ENCODE peak calls at places on chromosomes 5 and 9, in nine cellular contexts. S is mesothelial cell of epicardium, D is GM10248, V is fibroblast of mammary gland, K is GM13976, H is epithelial cell of esophagus, Z is body of pancreas, A is lower leg skin, L is neural progenitor cell. E is an unnamed sample.

GRCh38 chr5:53922508-53923498 is 362.4 kb downstream of the NDUFS4 start:
- DNase-seq in S (no peak), D (peak), V (no peak), K (peak), H (no peak), Z (no peak), A (no peak), L (no peak), E (no peak)

GRCh38 chr5:140363631-140364471 is 3.9 kb downstream of the SLC4A9 start:
- DNase-seq in S (no peak), D (peak), V (no peak), K (peak), H (no peak), Z (no peak), A (no peak), L (no peak), E (peak)

GRCh38 chr9:105633373-105633772 is 28.9 kb upstream of the TAL2 start:
- DNase-seq in S (no peak), D (no peak), V (no peak), K (no peak), H (no peak), Z (no peak), A (no peak), L (no peak), E (no peak)

GRCh38 chr5:76978869-76979268 is 26.0 kb downstream of the CRHBP start:
- DNase-seq in S (no peak), D (no peak), V (no peak), K (no peak), H (no peak), Z (no peak), A (no peak), L (no peak), E (no peak)

GRCh38 chr5:2030131-2030530 is 147.4 kb upstream of the IRX4 start:
- DNase-seq in S (no peak), D (no peak), V (peak), K (no peak), H (no peak), Z (no peak), A (peak), L (no peak), E (no peak)

GRCh38 chr9:76634356-76635054 is 129.7 kb upstream of the PCA3 start:
- DNase-seq in S (no peak), D (no peak), V (peak), K (no peak), H (peak), Z (no peak), A (no peak), L (no peak), E (no peak)

GRCh38 chr5:141570655-141571054 is 48.1 kb downstream of the DIAPH1 start:
- DNase-seq in S (no peak), D (no peak), V (no peak), K (no peak), H (no peak), Z (no peak), A (no peak), L (no peak), E (no peak)

GRCh38 chr5:115857621-115858349 is 16.1 kb downstream of the AP3S1 start:
- DNase-seq in S (no peak), D (no peak), V (peak), K (no peak), H (peak), Z (no peak), A (no peak), L (peak), E (no peak)

GRCh38 chr9:115597330-115597729 is 479.4 kb upstream of the TNC start:
- DNase-seq in S (no peak), D (no peak), V (peak), K (no peak), H (no peak), Z (no peak), A (no peak), L (no peak), E (no peak)

GRCh38 chr5:53109436-53110127 is at the start of gene MOCS2:
- DNase-seq in S (peak), D (peak), V (peak), K (peak), H (peak), Z (peak), A (peak), L (peak), E (peak)

GRCh38 chr9:126611592-126612328 is 2.0 kb upstream of the LMX1B start:
- DNase-seq in S (peak), D (peak), V (peak), K (peak), H (peak), Z (peak), A (peak), L (peak), E (peak)

GRCh38 chr5:71938886-71939285 is 168.4 kb upstream of the MAP1B start:
- DNase-seq in S (no peak), D (no peak), V (no peak), K (no peak), H (peak), Z (peak), A (no peak), L (no peak), E (no peak)

GRCh38 chr5:157857821-157858526 is 971 bp downstream of the CLINT1 start:
- DNase-seq in S (no peak), D (no peak), V (peak), K (peak), H (peak), Z (no peak), A (no peak), L (no peak), E (no peak)

GRCh38 chr9:37004424-37004935 is 29.6 kb downstream of the PAX5 start:
- DNase-seq in S (no peak), D (peak), V (no peak), K (no peak), H (no peak), Z (no peak), A (no peak), L (no peak), E (no peak)

GRCh38 chr9:86660146-86660545 is 287.2 kb downstream of the GAS1 start:
- DNase-seq in S (no peak), D (no peak), V (peak), K (no peak), H (peak), Z (no peak), A (no peak), L (no peak), E (no peak)

GRCh38 chr5:21882363-21882762 is 970.8 kb downstream of the CDH12 start:
- DNase-seq in S (no peak), D (no peak), V (no peak), K (no peak), H (no peak), Z (no peak), A (no peak), L (no peak), E (no peak)

GRCh38 chr5:15715535-15715934 is 215.6 kb downstream of the FBXL7 start:
- DNase-seq in S (no peak), D (no peak), V (no peak), K (no peak), H (no peak), Z (no peak), A (no peak), L (no peak), E (no peak)

GRCh38 chr5:181260720-181261319 is at the start of gene TRIM52:
- DNase-seq in S (peak), D (peak), V (peak), K (peak), H (peak), Z (peak), A (peak), L (peak), E (peak)

GRCh38 chr9:115461284-115461683 is 343.3 kb upstream of the TNC start:
- DNase-seq in S (no peak), D (no peak), V (peak), K (no peak), H (no peak), Z (no peak), A (no peak), L (no peak), E (no peak)

GRCh38 chr9:125189361-125190289 is at the start of gene PPP6C:
- DNase-seq in S (peak), D (peak), V (peak), K (peak), H (peak), Z (peak), A (peak), L (peak), E (peak)

GRCh38 chr9:108650826-108651225 is 205.0 kb downstream of the ACTL7B start:
- DNase-seq in S (no peak), D (no peak), V (no peak), K (no peak), H (peak), Z (no peak), A (no peak), L (no peak), E (no peak)

GRCh38 chr9:109182940-109183798 is 16.1 kb upstream of the FRRS1L start:
- DNase-seq in S (no peak), D (peak), V (peak), K (peak), H (peak), Z (peak), A (no peak), L (peak), E (no peak)

GRCh38 chr9:133824106-133824801 is 86.1 kb upstream of the SARDH start:
- DNase-seq in S (no peak), D (no peak), V (no peak), K (no peak), H (no peak), Z (no peak), A (no peak), L (no peak), E (no peak)
- TF ChIP-seq CTCF in S (no peak), D (peak), V (no peak), K (peak), H (no peak), Z (no peak), A (no peak), L (no peak), E (no peak)

GRCh38 chr5:174751154-174751990 is 27.0 kb downstream of the MSX2 start:
- DNase-seq in S (peak), D (no peak), V (no peak), K (no peak), H (no peak), Z (no peak), A (no peak), L (peak), E (no peak)
- TF ChIP-seq CTCF in S (no peak), D (no peak), V (no peak), K (no peak), H (no peak), Z (no peak), A (no peak), L (no peak), E (no peak)

DNA sequence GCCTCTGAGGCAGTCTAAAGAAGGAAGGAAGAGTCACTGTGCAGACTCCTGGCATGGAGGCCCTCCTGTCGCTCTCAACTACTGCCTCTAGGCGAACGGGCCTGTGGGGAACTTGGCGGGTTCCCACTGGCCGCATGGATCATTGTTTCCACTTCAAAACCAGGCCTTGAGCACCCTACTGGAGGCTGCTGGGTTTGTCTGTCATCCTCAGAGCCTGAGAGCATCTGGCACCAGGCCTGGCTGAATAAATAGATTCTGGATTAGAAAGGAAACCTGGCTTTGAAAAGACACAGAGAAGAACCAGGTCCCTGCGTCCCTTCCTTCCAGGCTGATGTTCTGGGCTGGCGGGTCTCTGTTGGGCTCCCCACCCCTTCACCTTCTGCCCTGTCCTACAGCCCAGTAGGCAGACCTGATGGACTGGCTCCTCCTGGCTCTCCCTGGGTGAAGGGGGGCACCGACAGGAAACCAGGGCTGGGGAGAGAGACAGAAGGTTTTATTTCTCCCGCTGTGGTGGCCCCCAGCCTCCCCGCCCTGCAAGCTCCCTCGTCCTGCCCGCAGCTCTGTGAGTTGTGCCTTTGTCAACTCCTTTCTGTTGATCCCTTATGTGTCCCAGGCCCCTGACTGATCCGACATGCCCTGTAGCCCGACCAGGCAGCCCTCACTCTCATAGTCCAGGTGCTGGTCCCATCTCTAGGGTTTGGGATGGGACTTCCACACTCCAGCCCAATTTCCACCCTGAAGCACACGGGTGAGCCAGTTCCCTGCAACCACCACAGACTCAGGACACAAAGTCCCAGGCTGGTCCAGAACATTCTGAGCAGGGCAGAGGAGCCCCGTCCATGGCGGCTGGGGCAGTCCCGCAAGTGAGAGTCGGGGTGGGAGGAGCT is 50.1 kb downstream of the ADAMTS2 start:
- DNase-seq in S (no peak), D (no peak), V (peak), K (no peak), H (no peak), Z (no peak), A (no peak), L (no peak), E (peak)
- TF ChIP-seq CTCF in S (no peak), D (no peak), V (no peak), K (no peak), H (no peak), Z (no peak), A (no peak), L (no peak), E (no peak)

GRCh38 chr9:118595719-118596305 is 773.4 kb downstream of the BRINP1 start:
- DNase-seq in S (no peak), D (no peak), V (peak), K (no peak), H (peak), Z (no peak), A (no peak), L (peak), E (no peak)
- TF ChIP-seq CTCF in S (no peak), D (peak), V (peak), K (no peak), H (peak), Z (peak), A (no peak), L (peak), E (peak)

GRCh38 chr5:143957455-143957854 is 145.5 kb downstream of the HMHB1 start:
- DNase-seq in S (no peak), D (no peak), V (no peak), K (no peak), H (no peak), Z (no peak), A (no peak), L (no peak), E (no peak)
- TF ChIP-seq CTCF in S (peak), D (peak), V (peak), K (no peak), H (peak), Z (no peak), A (no peak), L (peak), E (peak)

DNA sequence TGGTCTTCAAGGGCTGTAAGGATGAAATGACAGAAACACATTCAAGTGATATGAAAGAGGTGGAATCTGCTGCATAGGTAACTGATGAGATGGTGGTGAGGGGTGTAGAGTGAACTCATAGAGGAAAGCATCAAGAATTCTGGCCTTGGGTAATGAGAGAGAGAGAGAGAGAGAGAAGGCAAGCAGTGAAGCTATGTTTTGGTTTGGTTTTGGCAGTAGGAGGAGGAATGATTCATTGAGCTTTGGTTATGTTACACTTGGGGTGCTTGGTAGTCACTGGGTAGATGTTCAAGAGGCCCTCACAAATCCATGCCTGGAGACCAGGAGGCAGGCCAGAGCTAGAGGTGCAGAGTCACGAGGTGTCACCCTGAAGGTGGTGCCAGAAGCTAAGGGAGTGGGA is 89.5 kb downstream of the EGFLAM start:
- DNase-seq in S (no peak), D (no peak), V (peak), K (no peak), H (peak), Z (no peak), A (no peak), L (no peak), E (no peak)
- TF ChIP-seq CTCF in S (no peak), D (no peak), V (no peak), K (no peak), H (no peak), Z (no peak), A (no peak), L (no peak), E (no peak)

DNA sequence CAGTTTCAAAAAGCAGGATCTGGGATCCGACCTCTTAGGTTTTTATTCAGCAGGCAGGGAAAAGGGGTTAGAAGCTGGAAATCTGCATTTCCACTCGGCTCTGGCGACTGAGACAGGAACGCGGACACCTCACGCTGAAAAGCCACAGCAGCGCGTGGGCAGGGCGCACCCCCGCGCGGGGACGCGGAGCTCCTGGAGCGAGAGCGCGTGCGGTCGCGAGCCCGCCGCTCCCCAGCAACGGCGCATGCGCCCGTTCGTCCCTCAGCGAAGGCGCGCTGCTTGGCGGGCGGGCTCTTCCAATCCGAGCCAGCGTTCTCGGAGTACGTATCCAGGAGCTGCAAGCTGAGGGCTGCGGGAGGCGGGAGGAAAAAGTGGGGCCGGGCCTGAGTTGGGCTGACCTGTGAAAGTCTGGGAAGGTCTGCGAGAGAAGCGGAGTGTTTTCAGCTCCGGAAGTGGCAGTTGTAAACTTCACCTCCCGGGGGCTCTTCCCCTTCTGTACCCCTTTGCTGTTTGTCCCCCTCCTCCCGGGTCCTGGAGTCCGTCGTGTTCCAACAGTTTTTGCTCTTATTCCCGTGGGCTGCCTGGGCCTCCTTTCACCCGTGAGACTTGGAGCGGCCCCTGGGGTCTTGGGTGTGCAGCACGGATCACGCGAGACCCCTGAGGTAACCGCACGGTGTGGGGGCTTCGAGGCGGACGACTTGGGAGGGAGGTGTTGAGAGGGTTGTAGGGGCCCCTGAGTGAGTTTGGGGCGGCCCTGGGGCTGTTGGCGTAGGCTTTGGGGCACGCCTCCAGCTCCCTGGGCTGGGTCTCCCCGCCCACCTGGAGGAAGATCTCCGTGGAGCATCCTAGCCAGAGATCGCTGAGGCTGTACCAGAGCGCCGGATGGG is at the start of gene CCDC171:
- DNase-seq in S (peak), D (peak), V (peak), K (peak), H (peak), Z (peak), A (peak), L (peak), E (peak)
- TF ChIP-seq CTCF in S (no peak), D (no peak), V (no peak), K (no peak), H (no peak), Z (peak), A (no peak), L (peak), E (no peak)

GRCh38 chr9:91755761-91756638 is 194.0 kb downstream of the ROR2 start:
- DNase-seq in S (no peak), D (no peak), V (peak), K (no peak), H (no peak), Z (no peak), A (no peak), L (no peak), E (no peak)

GRCh38 chr9:91761362-91761761 is 188.7 kb downstream of the ROR2 start:
- DNase-seq in S (no peak), D (no peak), V (no peak), K (no peak), H (peak), Z (no peak), A (no peak), L (no peak), E (no peak)

GRCh38 chr9:91760906-91761305 is 189.1 kb downstream of the ROR2 start:
- DNase-seq in S (no peak), D (no peak), V (no peak), K (no peak), H (no peak), Z (no peak), A (no peak), L (no peak), E (no peak)

GRCh38 chr9:91757802-91758201 is 192.2 kb downstream of the ROR2 start:
- DNase-seq in S (no peak), D (no peak), V (no peak), K (no peak), H (no peak), Z (no peak), A (no peak), L (no peak), E (no peak)

DNA sequence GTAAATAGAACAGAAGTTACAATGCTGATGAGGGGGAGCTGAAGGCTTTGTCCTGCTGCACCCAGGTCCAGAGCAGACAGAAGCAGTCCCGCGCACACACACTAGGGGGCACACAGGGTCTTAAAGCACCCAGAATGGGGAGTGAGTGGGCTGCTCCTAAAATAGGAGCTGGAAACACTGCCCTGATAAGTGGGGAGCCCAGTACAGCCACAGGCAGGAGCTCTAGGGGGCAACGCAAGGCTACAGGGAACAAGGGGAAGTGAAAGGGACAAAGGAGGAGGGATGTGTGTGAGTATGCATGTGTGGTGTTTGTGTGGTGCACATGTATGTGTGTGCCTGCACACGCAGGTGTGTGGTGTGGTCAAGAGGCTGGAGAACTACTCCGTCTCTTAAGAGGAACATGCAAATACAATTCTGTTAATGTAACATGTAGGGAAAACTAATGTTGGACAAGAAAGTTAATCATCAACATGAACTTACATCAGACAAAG is 191.5 kb downstream of the ROR2 start:
- DNase-seq in S (no peak), D (peak), V (peak), K (peak), H (peak), Z (no peak), A (no peak), L (peak), E (no peak)
- TF ChIP-seq CTCF in S (peak), D (peak), V (peak), K (peak), H (peak), Z (no peak), A (no peak), L (peak), E (peak)

GRCh38 chr9:13688223-13688989 is 408.9 kb upstream of the MPDZ start:
- DNase-seq in S (no peak), D (no peak), V (no peak), K (no peak), H (no peak), Z (no peak), A (no peak), L (peak), E (no peak)

GRCh38 chr9:13689925-13690324 is 410.4 kb upstream of the MPDZ start:
- DNase-seq in S (no peak), D (no peak), V (no peak), K (no peak), H (peak), Z (no peak), A (no peak), L (no peak), E (no peak)

GRCh38 chr9:13690595-13690994 is 411.1 kb upstream of the MPDZ start:
- DNase-seq in S (no peak), D (no peak), V (peak), K (no peak), H (peak), Z (no peak), A (no peak), L (no peak), E (no peak)

GRCh38 chr9:13688990-13689600 is 409.6 kb upstream of the MPDZ start:
- DNase-seq in S (no peak), D (no peak), V (peak), K (no peak), H (peak), Z (no peak), A (no peak), L (no peak), E (no peak)
- TF ChIP-seq CTCF in S (no peak), D (no peak), V (peak), K (no peak), H (peak), Z (no peak), A (no peak), L (peak), E (peak)

GRCh38 chr5:151901611-151902010 is 23.0 kb downstream of the GLRA1 start:
- DNase-seq in S (no peak), D (no peak), V (no peak), K (no peak), H (no peak), Z (no peak), A (no peak), L (no peak), E (no peak)
- TF ChIP-seq CTCF in S (no peak), D (no peak), V (no peak), K (no peak), H (no peak), Z (no peak), A (no peak), L (no peak), E (no peak)